ENCODE peak calls at places on chromosomes 1 and 21, in five cellular contexts. V is mesenchymal stem cell, B is H1, E is neuronal stem cell, F is H9. K is an unnamed sample.

GRCh38 chr1:210746024-210746423 is 387.9 kb downstream of the KCNH1 start:
- DNase-seq in V (no peak), B (no peak), E (no peak), F (no peak), K (no peak)

GRCh38 chr1:152141971-152142584 is 16.9 kb downstream of the RPTN start:
- DNase-seq in V (peak), B (peak), E (peak), F (peak), K (peak)

GRCh38 chr21:45992311-45993209 is 11.0 kb downstream of the COL6A1 start:
- DNase-seq in V (no peak), B (no peak), E (no peak), F (no peak), K (no peak)

GRCh38 chr1:207463021-207463420 is 8.9 kb downstream of the CR2 start:
- DNase-seq in V (no peak), B (no peak), E (no peak), F (no peak), K (no peak)

GRCh38 chr1:35851175-35851869 is 31.7 kb upstream of the AGO1 start:
- DNase-seq in V (no peak), B (no peak), E (no peak), F (no peak), K (no peak)

GRCh38 chr1:57966751-57967406 is 543.0 kb upstream of the DAB1 start:
- DNase-seq in V (no peak), B (no peak), E (peak), F (peak), K (no peak)

GRCh38 chr1:56148466-56149193 is 430.7 kb downstream of the PLPP3 start:
- DNase-seq in V (no peak), B (no peak), E (no peak), F (no peak), K (no peak)

GRCh38 chr1:248055261-248055660 is 8.6 kb downstream of the OR2L3 start:
- DNase-seq in V (no peak), B (no peak), E (no peak), F (no peak), K (no peak)

GRCh38 chr1:174789399-174789798 is 210.3 kb upstream of the CACYBP start:
- DNase-seq in V (peak), B (no peak), E (no peak), F (no peak), K (no peak)

GRCh38 chr1:57423135-57424131 is at the start of gene DAB1:
- DNase-seq in V (peak), B (no peak), E (peak), F (peak), K (no peak)

GRCh38 chr1:115665319-115665718 is 23.5 kb downstream of the VANGL1 start:
- DNase-seq in V (no peak), B (no peak), E (no peak), F (no peak), K (no peak)

GRCh38 chr1:164240081-164240480 is 318.9 kb upstream of the PBX1 start:
- DNase-seq in V (no peak), B (no peak), E (no peak), F (peak), K (no peak)

GRCh38 chr1:64112281-64112680 is 91.1 kb upstream of the UBE2U start:
- DNase-seq in V (peak), B (no peak), E (no peak), F (no peak), K (peak)

GRCh38 chr1:10054465-10054864 is 21.7 kb downstream of the UBE4B start:
- DNase-seq in V (no peak), B (no peak), E (no peak), F (no peak), K (no peak)

GRCh38 chr1:22341791-22342605 is 109.7 kb upstream of the ZBTB40 start:
- DNase-seq in V (peak), B (no peak), E (no peak), F (no peak), K (peak)

GRCh38 chr1:111236806-111237205 is 9.3 kb downstream of the CHI3L2 start:
- DNase-seq in V (no peak), B (no peak), E (no peak), F (no peak), K (peak)

GRCh38 chr1:241688940-241689368 is 36.9 kb downstream of the WDR64 start:
- DNase-seq in V (peak), B (no peak), E (no peak), F (no peak), K (peak)

GRCh38 chr1:222928212-222928611 is 113.4 kb downstream of the DISP1 start:
- DNase-seq in V (peak), B (peak), E (peak), F (peak), K (no peak)

GRCh38 chr1:235093013-235093618 is 35.5 kb downstream of the TOMM20 start:
- DNase-seq in V (peak), B (no peak), E (no peak), F (peak), K (peak)

GRCh38 chr1:171243878-171244277 is 4.4 kb upstream of the FMO1 start:
- DNase-seq in V (no peak), B (no peak), E (no peak), F (no peak), K (no peak)

GRCh38 chr1:236760480-236760879 is 34.6 kb upstream of the MTR start:
- DNase-seq in V (no peak), B (no peak), E (no peak), F (no peak), K (no peak)

GRCh38 chr1:219066631-219067349 is 106.9 kb upstream of the LYPLAL1 start:
- DNase-seq in V (peak), B (no peak), E (no peak), F (no peak), K (peak)

GRCh38 chr1:66288048-66288447 is 245.9 kb upstream of the SGIP1 start:
- DNase-seq in V (no peak), B (no peak), E (no peak), F (no peak), K (no peak)

DNA sequence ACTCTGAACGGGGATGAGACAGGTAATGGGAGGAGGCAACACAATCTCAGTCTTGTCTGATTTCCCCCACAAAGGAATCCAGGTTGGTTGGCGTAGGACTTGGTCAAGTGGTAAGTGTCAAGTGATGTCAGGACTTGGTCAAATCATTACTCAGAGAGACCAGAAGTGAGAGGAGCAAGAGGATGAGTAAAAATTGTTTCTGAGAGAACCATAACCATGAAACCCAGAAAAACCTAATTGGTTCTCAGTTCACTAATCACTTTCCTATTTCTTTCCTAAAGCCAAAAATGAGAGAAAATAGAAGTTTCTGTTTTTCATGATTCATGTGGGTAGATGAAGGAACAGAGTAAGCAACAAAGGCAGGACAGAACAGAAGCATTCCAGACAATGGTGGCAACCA is 5.0 kb downstream of the PHC2 start:
- DNase-seq in V (no peak), B (no peak), E (no peak), F (no peak), K (no peak)
- H2BK12ac ChIP-seq in V (no peak), B (no peak), E (no peak), F (no peak), K (peak)

GRCh38 chr1:204257446-204257845 is 43.7 kb upstream of the GOLT1A start:
- DNase-seq in V (no peak), B (no peak), E (no peak), F (no peak), K (no peak)
- H2AFZ ChIP-seq in V (no peak), B (no peak), E (no peak), F (no peak), K (no peak)

GRCh38 chr1:157189096-157189495 is 50.9 kb upstream of the ETV3 start:
- DNase-seq in V (no peak), B (no peak), E (no peak), F (no peak), K (no peak)
- H2BK12ac ChIP-seq in V (no peak), B (no peak), E (no peak), F (no peak), K (no peak)

DNA sequence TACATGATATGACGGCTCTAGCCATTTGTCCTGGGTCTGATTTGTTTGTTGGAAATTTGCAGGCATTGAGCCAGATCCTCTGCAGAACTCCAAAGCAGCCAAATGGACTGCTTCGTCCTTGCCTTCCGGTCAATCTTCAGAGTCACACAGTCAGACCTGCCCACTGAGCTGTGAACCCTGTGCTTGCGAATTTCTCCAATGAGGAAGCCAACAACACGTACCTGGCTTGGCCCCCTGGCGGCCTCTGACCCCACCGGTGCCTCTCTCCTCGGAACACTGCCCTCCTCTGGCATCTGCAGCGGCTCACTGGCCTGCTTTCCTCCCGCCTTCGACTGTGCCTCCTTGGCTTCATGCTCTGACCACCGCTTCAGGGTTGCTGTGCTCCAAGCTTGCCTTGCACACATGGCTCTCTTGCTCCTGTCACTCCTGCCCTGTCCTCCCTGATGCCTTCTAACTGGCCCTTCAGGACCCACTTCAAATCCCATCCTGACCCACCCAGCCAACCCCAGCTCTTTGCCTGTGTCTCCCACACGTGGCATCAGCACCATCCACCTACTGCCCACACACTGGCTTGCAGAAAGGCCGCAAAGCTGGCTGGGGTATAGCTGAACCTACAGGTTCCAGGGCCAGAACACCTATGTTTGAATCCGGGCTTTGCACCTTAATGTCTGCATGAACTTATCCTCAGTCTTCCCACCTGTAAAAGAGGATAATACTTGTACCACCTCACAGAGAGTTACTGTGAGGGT is 128.2 kb downstream of the KCNN3 start:
- DNase-seq in V (no peak), B (peak), E (no peak), F (peak), K (peak)
- H2AFZ ChIP-seq in V (no peak), B (no peak), E (no peak), F (no peak), K (no peak)

DNA sequence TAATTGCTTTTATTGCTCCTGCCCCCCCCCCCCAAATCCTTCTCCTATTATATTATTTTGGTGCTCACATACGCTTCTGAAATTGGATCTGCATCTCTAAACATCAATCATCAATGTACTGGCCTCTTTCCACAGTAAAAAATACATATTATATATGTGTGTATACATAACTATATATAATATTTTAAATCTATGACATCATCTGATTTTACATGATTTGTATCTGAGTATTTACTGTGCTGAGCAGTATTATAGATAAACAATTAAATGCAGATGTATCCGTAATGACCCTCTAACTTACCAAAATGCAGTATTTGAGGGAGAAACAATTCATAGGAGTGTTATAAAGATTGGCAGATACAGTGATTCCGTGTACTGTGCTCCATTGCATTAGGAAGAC is 832 bp downstream of the PLPPR4 start:
- DNase-seq in V (no peak), B (no peak), E (no peak), F (no peak), K (no peak)
- H2BK12ac ChIP-seq in V (no peak), B (no peak), E (no peak), F (no peak), K (no peak)

GRCh38 chr1:179445593-179445992 is 79.8 kb downstream of the AXDND1 start:
- DNase-seq in V (no peak), B (no peak), E (no peak), F (no peak), K (no peak)

GRCh38 chr1:179437171-179437570 is 71.4 kb downstream of the AXDND1 start:
- DNase-seq in V (no peak), B (no peak), E (no peak), F (no peak), K (no peak)

GRCh38 chr1:179440971-179441370 is 75.2 kb downstream of the AXDND1 start:
- DNase-seq in V (no peak), B (no peak), E (no peak), F (no peak), K (no peak)

DNA sequence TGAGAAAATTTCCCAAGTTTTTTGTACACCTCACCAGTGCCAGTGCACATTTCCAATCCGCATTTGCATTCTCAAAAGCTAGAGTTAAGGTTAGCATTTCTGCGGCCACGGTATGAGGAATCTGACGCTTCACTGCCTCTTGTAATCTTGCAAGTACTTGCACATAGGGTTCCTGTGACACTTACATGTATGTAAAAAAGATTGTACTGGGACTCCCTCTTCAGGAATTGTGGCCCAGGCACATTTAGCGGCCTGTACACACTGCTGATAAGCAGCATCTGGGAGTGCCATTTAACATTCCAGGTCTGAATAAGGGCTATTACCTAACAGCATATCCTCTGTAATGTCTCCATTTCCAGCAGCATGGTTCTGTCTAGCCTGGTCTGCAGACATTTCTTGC is 75.7 kb downstream of the AXDND1 start:
- DNase-seq in V (no peak), B (no peak), E (no peak), F (no peak), K (peak)
- H2AFZ ChIP-seq in V (no peak), B (no peak), E (no peak), F (no peak), K (no peak)

GRCh38 chr1:239856924-239857323 is 234.8 kb upstream of the FMN2 start:
- DNase-seq in V (no peak), B (no peak), E (no peak), F (no peak), K (no peak)
- H2BK12ac ChIP-seq in V (no peak), B (no peak), E (no peak), F (no peak), K (no peak)

GRCh38 chr21:14767192-14767852 is 221.2 kb upstream of the SAMSN1 start:
- DNase-seq in V (no peak), B (no peak), E (no peak), F (no peak), K (no peak)

GRCh38 chr21:14766241-14766640 is 220.1 kb upstream of the SAMSN1 start:
- DNase-seq in V (no peak), B (peak), E (no peak), F (peak), K (no peak)

GRCh38 chr21:14762734-14763694 is 216.9 kb upstream of the SAMSN1 start:
- DNase-seq in V (no peak), B (no peak), E (no peak), F (no peak), K (no peak)

GRCh38 chr21:14762309-14762708 is 216.2 kb upstream of the SAMSN1 start:
- DNase-seq in V (no peak), B (no peak), E (no peak), F (no peak), K (no peak)

DNA sequence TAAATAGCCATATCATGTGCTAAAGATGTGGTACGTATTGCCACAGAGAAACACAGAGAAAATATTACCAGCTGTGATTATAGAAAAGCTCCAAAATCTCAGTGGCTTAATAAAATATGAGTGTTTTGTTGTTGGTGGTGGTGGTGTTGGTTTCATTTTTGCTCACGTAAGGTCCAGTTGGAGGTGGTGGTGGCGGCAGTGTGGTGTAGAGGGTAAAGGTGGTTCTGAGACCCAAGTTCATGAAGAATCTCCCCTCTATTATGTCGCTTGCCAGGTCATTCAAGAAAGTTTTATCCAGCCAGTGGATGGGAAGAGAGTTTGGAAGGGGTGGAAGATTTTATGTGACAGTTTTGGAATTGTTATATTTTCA is 217.6 kb upstream of the SAMSN1 start:
- DNase-seq in V (no peak), B (no peak), E (no peak), F (no peak), K (no peak)
- H2AFZ ChIP-seq in V (no peak), B (no peak), E (no peak), F (no peak), K (no peak)

DNA sequence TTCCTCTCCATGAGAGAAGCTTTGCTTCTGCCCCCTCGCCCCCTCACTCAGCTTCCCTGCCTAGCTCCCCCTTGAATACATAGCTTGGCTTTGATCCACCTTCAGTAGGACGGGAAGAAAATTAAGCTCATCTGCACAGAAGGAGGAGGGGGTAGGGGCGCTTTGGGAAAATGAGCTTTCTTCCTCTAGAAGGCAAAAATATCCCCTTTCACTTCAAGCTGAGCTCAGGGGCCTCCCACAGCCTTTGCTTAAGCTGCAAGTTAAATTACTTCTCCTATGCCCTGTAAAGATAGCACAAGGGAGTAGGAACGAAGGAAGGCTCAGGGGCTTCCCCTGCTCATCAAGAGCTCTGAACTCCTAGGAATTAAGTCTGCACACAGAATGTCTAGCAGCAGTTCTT is 65.2 kb upstream of the GOLT1A start:
- DNase-seq in V (no peak), B (no peak), E (no peak), F (no peak), K (no peak)
- H2BK12ac ChIP-seq in V (no peak), B (no peak), E (no peak), F (no peak), K (no peak)

GRCh38 chr21:32705901-32706300 is 21.9 kb downstream of the SYNJ1 start:
- DNase-seq in V (no peak), B (no peak), E (no peak), F (no peak), K (no peak)

GRCh38 chr21:32698286-32698685 is 29.5 kb downstream of the SYNJ1 start:
- DNase-seq in V (no peak), B (no peak), E (no peak), F (no peak), K (no peak)

GRCh38 chr21:32705139-32705538 is 22.7 kb downstream of the SYNJ1 start:
- DNase-seq in V (no peak), B (no peak), E (no peak), F (no peak), K (peak)

GRCh38 chr21:32698971-32699693 is 28.7 kb downstream of the SYNJ1 start:
- DNase-seq in V (no peak), B (no peak), E (no peak), F (no peak), K (no peak)

GRCh38 chr21:32702702-32703101 is 25.1 kb downstream of the SYNJ1 start:
- DNase-seq in V (peak), B (no peak), E (no peak), F (no peak), K (peak)
- H2AFZ ChIP-seq in V (no peak), B (no peak), E (no peak), F (no peak), K (no peak)